ENCODE peak calls at places on chromosomes 6 and 20, in five cellular contexts. P is IMR-90, K is sigmoid colon, J is HCT116, A is body of pancreas. V is an unnamed sample.
A peak's percentile ranks its signal among the peaks of the same experiment; 100 is the strongest.

GRCh38 chr6:132962936-132963579 is 148.7 kb downstream of the RPS12 start:
- DNase-seq in P (peak; percentile 77), K (no peak), J (peak; percentile 62), A (peak; percentile 67), V (peak; percentile 50)

GRCh38 chr6:124487778-124488431 is 474.3 kb upstream of the RNF217 start:
- DNase-seq in P (peak; percentile 6), K (no peak), J (no peak), A (no peak), V (no peak)

GRCh38 chr6:78995346-78995745 is 82.7 kb downstream of the PHIP start:
- DNase-seq in P (no peak), K (no peak), J (no peak), A (no peak), V (no peak)

GRCh38 chr20:52311209-52311794 is 119.7 kb upstream of the ZFP64 start:
- DNase-seq in P (no peak), K (no peak), J (no peak), A (no peak), V (no peak)

GRCh38 chr20:53578492-53579222 is 15.0 kb downstream of the ZNF217 start:
- DNase-seq in P (peak; percentile 89), K (no peak), J (peak; percentile 82), A (peak; percentile 86), V (peak; percentile 30)

GRCh38 chr6:10398439-10399218 is 16.2 kb downstream of the TFAP2A start:
- DNase-seq in P (no peak), K (no peak), J (no peak), A (no peak), V (no peak)

GRCh38 chr20:24050119-24050518 is 61.5 kb upstream of the GGTLC1 start:
- DNase-seq in P (no peak), K (no peak), J (no peak), A (no peak), V (no peak)

GRCh38 chr6:44169154-44169553 is 10.5 kb downstream of the CAPN11 start:
- DNase-seq in P (no peak), K (no peak), J (no peak), A (no peak), V (no peak)

GRCh38 chr20:52175840-52176239 is 15.7 kb downstream of the ZFP64 start:
- DNase-seq in P (no peak), K (no peak), J (no peak), A (no peak), V (no peak)

GRCh38 chr20:33669224-33669623 is 2.5 kb downstream of the ACTL10 start:
- DNase-seq in P (no peak), K (no peak), J (no peak), A (no peak), V (no peak)

GRCh38 chr20:33668791-33669155 is 2.0 kb downstream of the ACTL10 start:
- DNase-seq in P (no peak), K (no peak), J (no peak), A (no peak), V (no peak)

GRCh38 chr20:33668087-33668790 is 1.5 kb downstream of the ACTL10 start:
- DNase-seq in P (no peak), K (peak; percentile 93), J (no peak), A (peak; percentile 83), V (peak; percentile 77)

GRCh38 chr20:33666293-33667244 is at the start of gene ACTL10:
- DNase-seq in P (peak; percentile 96), K (peak; percentile 100), J (no peak), A (peak; percentile 99), V (peak; percentile 85)

DNA sequence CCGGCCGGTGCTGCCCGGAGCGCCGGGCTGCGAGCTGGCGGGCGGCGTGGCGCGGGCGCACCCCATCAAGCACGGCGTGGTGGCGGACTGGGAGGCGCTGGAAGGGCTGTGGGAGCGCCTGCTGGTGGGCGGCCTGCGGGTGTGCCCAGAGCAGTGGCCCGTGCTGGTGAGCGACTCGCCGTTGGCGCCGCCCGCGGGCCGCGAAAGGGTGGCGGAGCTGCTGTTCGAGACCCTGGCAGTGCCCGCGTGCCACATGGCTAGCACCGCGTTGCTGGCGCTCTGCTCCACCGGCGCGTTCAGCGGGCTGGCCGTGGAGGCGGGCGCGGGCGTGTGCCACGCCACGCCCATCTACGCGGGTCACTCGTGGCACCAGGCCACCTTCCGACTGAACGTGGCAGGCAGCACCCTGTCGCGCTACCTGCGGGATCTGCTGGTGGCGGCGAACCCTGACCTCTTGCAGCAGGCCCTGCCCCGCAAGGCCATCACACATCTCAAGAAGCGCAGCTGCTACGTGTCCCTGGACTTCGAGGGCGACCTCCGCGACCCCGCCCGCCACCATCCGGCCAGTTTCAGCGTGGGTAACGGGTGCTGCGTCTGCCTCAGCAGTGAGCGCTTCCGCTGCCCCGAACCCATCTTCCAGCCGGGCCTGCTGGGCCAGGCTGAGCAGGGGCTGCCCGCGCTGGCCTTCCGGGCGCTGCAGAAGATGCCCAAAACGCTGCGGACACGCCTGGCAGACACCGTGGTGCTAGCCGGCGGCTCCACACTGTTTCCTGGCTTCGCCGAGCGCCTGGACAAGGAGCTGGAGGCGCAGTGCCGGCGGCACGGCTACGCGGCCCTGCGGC is 723 bp downstream of the ACTL10 start:
- DNase-seq in P (peak; percentile 54), K (peak; percentile 86), J (no peak), A (peak; percentile 71), V (no peak)
- TF ChIP-seq POLR2A in P (no peak), K (no peak), J (no peak), A (no peak), V (no peak)

DNA sequence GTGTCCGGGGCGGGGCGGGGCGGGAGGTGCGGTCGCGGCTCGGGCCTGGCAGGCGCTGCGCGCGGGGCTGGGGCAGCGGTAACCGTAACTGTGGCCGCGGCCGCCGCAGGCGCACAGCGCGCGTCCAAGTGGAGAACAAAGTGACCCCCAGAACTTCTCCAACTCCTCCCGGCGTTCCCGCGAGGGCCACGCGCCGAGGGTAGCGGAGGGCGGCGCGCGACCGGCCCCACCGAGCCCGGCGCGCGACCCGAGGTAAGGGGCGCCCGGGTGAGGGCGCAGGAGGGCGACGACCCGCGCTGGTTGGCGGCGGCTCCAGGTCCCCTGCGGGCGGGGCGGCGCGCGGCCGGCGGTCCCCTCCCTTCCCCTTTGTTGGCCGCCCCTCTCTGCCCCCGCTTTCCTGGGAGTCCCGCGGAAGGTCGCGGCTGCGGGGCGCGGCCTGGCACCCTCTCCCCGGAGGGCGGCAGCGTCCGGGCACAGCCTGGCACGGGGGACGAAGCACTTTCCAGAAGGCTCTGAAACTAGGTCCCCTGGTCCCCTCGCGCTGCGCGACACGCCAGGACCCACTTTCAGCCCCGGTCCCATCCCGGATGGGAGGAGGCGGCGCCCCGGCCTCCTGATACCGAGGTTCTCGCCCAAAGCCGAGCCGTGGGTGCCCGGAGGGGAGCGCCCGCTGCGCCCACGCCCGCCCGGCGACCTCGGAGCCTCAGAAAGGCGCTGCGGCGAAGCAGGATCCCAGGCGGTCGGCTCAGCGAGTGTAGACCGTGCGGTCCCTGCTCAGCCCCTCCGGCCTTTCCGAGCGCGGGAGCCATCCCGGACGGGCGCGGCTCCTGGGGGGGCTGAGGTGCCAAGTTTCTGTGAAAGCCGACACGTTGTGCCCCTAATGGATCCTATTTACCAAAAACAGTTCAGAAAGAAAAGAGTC is at the start of gene TIAM2:
- DNase-seq in P (no peak), K (no peak), J (no peak), A (no peak), V (no peak)
- TF ChIP-seq POLR2A in P (no peak), K (no peak), J (peak; percentile 70), A (no peak), V (no peak)

DNA sequence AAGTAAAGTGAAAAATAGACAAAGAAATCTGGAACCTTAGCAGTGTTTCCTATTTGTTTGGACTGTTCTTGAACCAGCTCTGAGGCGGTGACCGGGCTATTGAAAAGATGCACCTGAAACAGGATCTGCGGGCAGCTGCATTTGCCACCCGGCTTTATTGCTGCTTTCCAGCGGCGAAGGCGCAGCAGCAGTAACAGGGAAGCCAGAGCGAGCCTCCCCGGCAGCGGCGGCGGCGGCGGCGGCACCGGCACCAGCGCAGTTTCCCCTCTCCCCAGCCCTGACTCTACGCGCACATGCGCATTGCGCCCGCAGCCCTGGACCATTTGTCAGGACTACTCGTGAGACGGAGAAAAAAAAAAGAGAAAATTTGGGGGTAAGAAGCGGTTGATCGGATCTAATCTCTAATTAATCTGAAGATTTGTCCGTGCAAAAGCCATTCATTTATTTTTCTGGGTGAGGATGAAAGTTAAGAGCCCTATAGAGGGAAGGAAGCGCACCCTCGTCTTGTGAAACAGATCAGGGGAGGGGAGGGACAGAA is at the start of gene L3MBTL3:
- DNase-seq in P (peak; percentile 83), K (peak; percentile 94), J (peak; percentile 42), A (peak; percentile 87), V (peak; percentile 73)
- TF ChIP-seq POLR2A in P (no peak), K (no peak), J (no peak), A (no peak), V (peak; percentile 19)

DNA sequence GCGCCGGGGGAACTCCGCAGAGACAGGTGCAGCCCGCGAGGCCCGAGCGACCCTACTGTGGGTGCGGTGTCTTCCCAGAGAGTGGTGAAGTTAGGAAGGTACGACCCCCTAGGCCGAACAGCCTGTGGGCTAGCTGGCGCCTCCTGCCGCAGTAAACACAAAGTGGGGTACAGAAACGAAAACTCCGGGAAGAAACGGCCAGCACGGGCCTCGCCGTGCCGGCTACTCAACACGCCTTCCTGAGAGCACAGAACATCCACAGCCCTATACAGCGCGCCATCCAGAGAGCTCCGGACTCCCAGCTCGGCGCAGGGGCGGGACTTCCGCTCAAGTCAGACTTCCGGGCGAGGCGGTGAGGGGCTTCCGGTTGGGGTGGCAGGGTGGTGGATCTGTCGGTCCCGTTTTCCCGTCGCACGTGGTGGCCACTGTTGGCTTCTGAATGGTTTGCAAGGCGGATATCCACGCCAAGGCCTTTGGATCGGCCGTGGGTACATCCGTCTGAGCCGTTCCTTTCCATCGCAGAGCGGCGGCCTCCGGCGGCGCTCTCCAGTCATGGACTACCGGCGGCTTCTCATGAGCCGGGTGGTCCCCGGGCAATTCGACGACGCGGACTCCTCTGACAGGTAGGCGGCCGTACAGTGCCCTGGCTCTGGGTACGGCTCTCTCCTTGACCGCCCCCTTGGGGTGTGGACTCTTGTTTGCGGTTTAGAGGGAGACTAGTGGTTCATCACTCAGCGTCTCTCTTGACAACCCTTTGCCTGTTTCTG is at the start of the genes CAGE1 and RIOK1:
- DNase-seq in P (peak; percentile 93), K (peak; percentile 97), J (peak; percentile 91), A (peak; percentile 97), V (peak; percentile 90)
- TF ChIP-seq POLR2A in P (peak; percentile 78), K (peak; percentile 51), J (peak; percentile 93), A (peak; percentile 72), V (peak; percentile 64)

GRCh38 chr20:33489495-33490022 is 337 bp upstream of the CBFA2T2 start:
- DNase-seq in P (peak; percentile 95), K (peak; percentile 100), J (peak; percentile 90), A (peak; percentile 99), V (peak; percentile 99)
- TF ChIP-seq POLR2A in P (peak; percentile 94), K (peak; percentile 98), J (peak; percentile 78), A (peak; percentile 84), V (peak; percentile 99)

GRCh38 chr6:42783177-42783875 is 1.5 kb downstream of the BICRAL start:
- DNase-seq in P (peak; percentile 59), K (peak; percentile 88), J (no peak), A (peak; percentile 74), V (peak; percentile 41)

GRCh38 chr6:42781811-42782688 is at the start of gene BICRAL:
- DNase-seq in P (peak; percentile 83), K (peak; percentile 74), J (peak; percentile 46), A (peak; percentile 75), V (peak; percentile 46)

GRCh38 chr6:42784739-42785498 is 3.1 kb downstream of the BICRAL start:
- DNase-seq in P (no peak), K (no peak), J (no peak), A (peak; percentile 28), V (peak; percentile 15)

GRCh38 chr6:42782689-42783176 is 881 bp downstream of the BICRAL start:
- DNase-seq in P (peak; percentile 90), K (peak; percentile 90), J (peak; percentile 56), A (peak; percentile 82), V (peak; percentile 65)

GRCh38 chr6:42783876-42784738 is 2.3 kb downstream of the BICRAL start:
- DNase-seq in P (no peak), K (no peak), J (no peak), A (no peak), V (no peak)
- TF ChIP-seq POLR2A in P (no peak), K (no peak), J (no peak), A (no peak), V (no peak)

V was measured in gastrocnemius medialis.